ENCODE peak calls at places on chromosomes 6 and 20, in five cellular contexts. H is OCI-LY7, I is AG04450, U is thyroid gland, D is psoas muscle. G is an unnamed sample.

GRCh38 chr6:48135352-48136084 is 24.5 kb upstream of the PTCHD4 start:
- DNase-seq in H (no peak), I (no peak), U (no peak), D (no peak), G (no peak)

GRCh38 chr6:69719602-69720193 is 77.1 kb downstream of the LMBRD1 start:
- DNase-seq in H (peak; percentile 14), I (no peak), U (no peak), D (no peak), G (no peak)

GRCh38 chr6:142822882-142823578 is 121.9 kb downstream of the HIVEP2 start:
- DNase-seq in H (no peak), I (no peak), U (no peak), D (peak; percentile 34), G (no peak)

GRCh38 chr6:143999406-143999805 is 8.7 kb downstream of the PLAGL1 start:
- DNase-seq in H (no peak), I (peak; percentile 20), U (no peak), D (no peak), G (no peak)

GRCh38 chr6:15715060-15715459 is 52.2 kb upstream of the DTNBP1 start:
- DNase-seq in H (no peak), I (no peak), U (no peak), D (no peak), G (no peak)

GRCh38 chr6:45772886-45773285 is 242.8 kb downstream of the CLIC5 start:
- DNase-seq in H (no peak), I (no peak), U (no peak), D (no peak), G (no peak)

GRCh38 chr20:36307412-36308317 is 1.5 kb downstream of the DLGAP4 start:
- DNase-seq in H (no peak), I (no peak), U (no peak), D (no peak), G (peak; percentile 61)

GRCh38 chr20:53048387-53048786 is 76.2 kb downstream of the TSHZ2 start:
- DNase-seq in H (no peak), I (no peak), U (no peak), D (no peak), G (no peak)

GRCh38 chr6:159760602-159761057 is 1.2 kb upstream of the ACAT2 start:
- DNase-seq in H (no peak), I (peak; percentile 30), U (no peak), D (no peak), G (no peak)

GRCh38 chr6:130674604-130675003 is 152.6 kb upstream of the SMLR1 start:
- DNase-seq in H (no peak), I (no peak), U (no peak), D (no peak), G (no peak)

GRCh38 chr6:169454204-169454871 is 200.7 kb upstream of the THBS2 start:
- DNase-seq in H (no peak), I (peak; percentile 84), U (no peak), D (peak; percentile 45), G (no peak)

GRCh38 chr6:41728954-41729353 is 6.5 kb downstream of the TFEB start:
- DNase-seq in H (no peak), I (no peak), U (no peak), D (no peak), G (no peak)

GRCh38 chr6:41729624-41730023 is 5.8 kb downstream of the TFEB start:
- DNase-seq in H (no peak), I (no peak), U (no peak), D (no peak), G (no peak)

GRCh38 chr6:41728073-41728936 is 7.1 kb downstream of the TFEB start:
- DNase-seq in H (peak; percentile 47), I (no peak), U (peak; percentile 56), D (no peak), G (peak; percentile 58)

GRCh38 chr6:41726876-41727275 is 8.5 kb downstream of the TFEB start:
- DNase-seq in H (no peak), I (no peak), U (no peak), D (no peak), G (no peak)

GRCh38 chr6:41727705-41728072 is 7.7 kb downstream of the TFEB start:
- DNase-seq in H (no peak), I (no peak), U (no peak), D (no peak), G (no peak)
- H3K4me3 ChIP-seq in H (no peak overlapping the region), I (no peak overlapping the region), U (no peak overlapping the region), D (peak overlapping the region; percentile 18), G (no peak overlapping the region)

DNA sequence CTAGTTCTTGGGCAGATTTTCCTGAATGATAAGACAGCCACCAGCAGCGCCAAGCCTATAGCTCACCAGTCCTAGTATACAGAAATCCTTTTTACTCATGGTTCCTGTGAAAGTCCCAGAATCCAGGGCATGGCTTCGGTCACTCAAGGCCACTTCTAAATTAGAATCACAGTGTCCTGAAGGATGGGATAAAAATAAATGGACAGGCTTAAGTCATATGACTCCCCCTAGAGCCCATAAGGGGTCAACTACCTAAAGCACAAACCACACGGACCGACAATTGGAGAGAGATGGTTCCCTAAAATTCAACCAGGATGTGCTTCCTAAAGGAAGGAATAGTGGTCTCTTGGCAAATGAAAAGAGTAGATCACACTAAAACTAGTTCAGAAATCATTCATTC is 404.1 kb upstream of the PLCB4 start:
- DNase-seq in H (peak; percentile 6), I (no peak), U (no peak), D (no peak), G (no peak)
- TF ChIP-seq CTCF in H (peak; percentile 65), I (no peak), U (no peak), D (peak; percentile 20), G (no peak)

DNA sequence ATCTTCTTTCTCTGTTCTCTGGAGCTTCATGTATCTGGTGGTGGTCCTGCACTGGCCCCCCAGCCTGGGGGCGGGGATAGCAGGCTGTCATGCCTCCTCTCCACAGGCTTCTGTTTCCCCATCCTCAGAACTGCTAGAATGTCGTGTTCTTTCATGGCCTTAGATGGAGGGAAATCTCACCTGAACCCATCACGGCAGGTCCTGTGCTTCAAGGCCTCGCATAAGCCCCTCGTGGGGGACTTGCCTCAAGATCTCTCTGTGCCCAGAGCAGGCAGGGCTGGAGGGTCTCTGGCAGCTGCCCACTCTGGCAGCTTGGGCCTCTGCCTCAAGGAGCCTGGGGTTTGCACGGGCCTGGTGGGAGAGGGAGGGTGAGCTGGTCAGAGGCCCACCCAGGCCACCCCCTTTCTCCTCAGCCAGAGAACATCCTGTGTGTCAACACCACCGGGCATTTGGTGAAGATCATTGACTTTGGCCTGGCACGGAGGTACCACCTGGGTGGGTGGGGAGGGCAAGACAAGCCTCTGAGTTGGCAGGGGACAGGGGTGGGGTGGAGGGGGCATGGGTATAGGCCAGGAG is 11.3 kb downstream of the MYLK2 start:
- DNase-seq in H (no peak), I (no peak), U (no peak), D (no peak), G (no peak)
- H3K4me3 ChIP-seq in H (no peak overlapping the region), I (no peak overlapping the region), U (no peak overlapping the region), D (no peak overlapping the region), G (no peak overlapping the region)

GRCh38 chr6:9611016-9611415 is 803.9 kb downstream of the TFAP2A start:
- DNase-seq in H (no peak), I (no peak), U (no peak), D (no peak), G (no peak)

GRCh38 chr6:9612489-9612888 is 802.4 kb downstream of the TFAP2A start:
- DNase-seq in H (no peak), I (no peak), U (no peak), D (no peak), G (no peak)

GRCh38 chr6:9606435-9607134 is 808.3 kb downstream of the TFAP2A start:
- DNase-seq in H (no peak), I (no peak), U (no peak), D (no peak), G (no peak)
- TF ChIP-seq CTCF in H (no peak), I (no peak), U (no peak), D (no peak), G (no peak)

GRCh38 chr6:91018586-91018985 is 431.7 kb upstream of the MAP3K7 start:
- DNase-seq in H (no peak), I (no peak), U (no peak), D (no peak), G (no peak)

GRCh38 chr6:91023529-91023928 is 436.7 kb upstream of the MAP3K7 start:
- DNase-seq in H (no peak), I (no peak), U (no peak), D (no peak), G (no peak)

DNA sequence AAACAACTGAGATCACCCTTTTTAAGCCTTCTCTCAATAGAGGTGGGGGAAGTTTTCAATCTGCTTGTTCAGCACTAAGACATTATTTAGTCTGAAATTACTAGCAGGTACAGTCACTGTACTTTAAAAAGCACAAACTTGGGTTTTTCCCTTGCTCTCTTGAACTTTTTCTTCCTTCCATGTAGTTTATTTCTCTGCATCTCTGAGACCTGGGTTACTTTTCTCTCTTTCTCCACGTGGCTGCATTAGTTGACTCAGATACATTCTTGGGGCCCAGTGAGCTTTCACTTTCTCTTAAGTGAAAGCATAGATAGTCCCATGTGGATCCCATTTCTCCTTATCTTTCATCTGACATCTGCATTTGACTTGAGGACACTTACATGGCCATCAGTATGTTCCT is 433.9 kb upstream of the MAP3K7 start:
- DNase-seq in H (no peak), I (no peak), U (no peak), D (no peak), G (no peak)
- H3K4me3 ChIP-seq in H (no peak overlapping the region), I (no peak overlapping the region), U (no peak overlapping the region), D (no peak overlapping the region), G (no peak overlapping the region)

DNA sequence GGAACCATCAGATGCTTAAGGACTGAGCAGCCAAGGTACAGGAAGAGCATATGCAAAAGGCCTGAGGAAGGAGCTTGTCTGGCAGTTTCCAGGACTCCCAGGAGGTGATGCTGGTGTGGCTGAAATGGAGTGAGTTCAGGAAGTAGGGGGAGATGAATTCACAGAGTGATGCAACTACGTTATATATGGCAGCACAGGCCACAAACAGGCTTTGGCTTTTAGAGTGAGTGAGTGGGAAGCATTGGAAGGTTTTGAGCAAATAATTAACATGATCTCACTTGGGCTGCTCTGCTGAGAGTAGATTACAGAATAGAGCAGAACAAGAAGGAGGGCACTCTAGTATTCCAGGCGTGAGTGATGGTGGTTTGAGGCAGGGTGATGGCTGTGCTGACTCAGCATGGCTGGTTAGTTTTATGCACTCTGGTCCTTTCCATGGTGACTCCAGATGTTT is 6.5 kb downstream of the BTN2A2 start:
- DNase-seq in H (peak; percentile 41), I (no peak), U (no peak), D (no peak), G (no peak)
- TF ChIP-seq CTCF in H (peak; percentile 15), I (no peak), U (no peak), D (no peak), G (no peak)

GRCh38 chr20:63737690-63737939 is 1.2 kb downstream of the LIME1 start:
- DNase-seq in H (no peak), I (no peak), U (no peak), D (no peak), G (no peak)

GRCh38 chr20:63737940-63738686 is 1.5 kb upstream of the SLC2A4RG start:
- DNase-seq in H (peak; percentile 37), I (no peak), U (no peak), D (no peak), G (no peak)

GRCh38 chr20:63739129-63740069 is at the start of gene SLC2A4RG:
- DNase-seq in H (peak; percentile 84), I (no peak), U (peak; percentile 84), D (peak; percentile 86), G (peak; percentile 47)

GRCh38 chr20:63740070-63740500 is 509 bp downstream of the SLC2A4RG start:
- DNase-seq in H (peak; percentile 70), I (no peak), U (peak; percentile 53), D (no peak), G (no peak)

DNA sequence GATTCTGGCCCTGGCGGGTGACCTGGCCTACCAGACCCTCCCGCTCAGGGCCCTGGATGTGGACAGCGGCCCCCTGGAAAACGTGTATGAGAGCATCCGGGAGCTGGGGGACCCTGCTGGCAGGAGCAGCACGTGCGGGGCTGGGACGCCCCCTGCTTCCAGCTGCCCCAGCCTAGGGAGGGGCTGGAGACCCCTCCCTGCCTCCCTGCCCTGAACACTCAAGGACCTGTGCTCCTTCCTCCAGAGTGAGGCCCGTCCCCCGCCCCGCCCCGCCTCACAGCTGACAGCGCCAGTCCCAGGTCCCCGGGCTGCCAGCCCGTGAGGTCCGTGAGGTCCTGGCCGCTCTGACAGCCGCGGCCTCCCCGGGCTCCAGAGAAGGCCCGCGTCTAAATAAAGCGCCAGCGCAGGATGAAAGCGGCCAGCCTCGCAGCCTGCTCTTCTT is 868 bp upstream of the SLC2A4RG start:
- DNase-seq in H (peak; percentile 32), I (no peak), U (peak; percentile 85), D (peak; percentile 77), G (no peak)
- H3K4me3 ChIP-seq in H (peak overlapping the region; percentile 70), I (no peak overlapping the region), U (no peak overlapping the region), D (peak overlapping the region; percentile 79), G (peak overlapping the region; percentile 54)